ENCODE peak calls at places on chromosomes 12 and 14, in four cellular contexts. U, S, W and G are unnamed samples.

GRCh38 chr12:40942326-40942725 is 245.8 kb upstream of the PDZRN4 start:
- DNase-seq in U (no peak), S (no peak), W (no peak), G (no peak)

GRCh38 chr12:111435661-111436201 is 30.0 kb downstream of the SH2B3 start:
- DNase-seq in U (peak; percentile 33), S (no peak), W (no peak), G (no peak)

GRCh38 chr12:108299980-108300696 is 39.0 kb downstream of the CMKLR1 start:
- DNase-seq in U (no peak), S (no peak), W (no peak), G (no peak)

GRCh38 chr12:69501154-69501895 is 31.1 kb downstream of the FRS2 start:
- DNase-seq in U (no peak), S (no peak), W (no peak), G (no peak)

GRCh38 chr12:26120561-26121274 is 4.1 kb downstream of the BHLHE41 start:
- DNase-seq in U (no peak), S (no peak), W (no peak), G (no peak)

GRCh38 chr14:64478634-64479250 is 13.4 kb downstream of the AKAP5 start:
- DNase-seq in U (peak; percentile 27), S (no peak), W (no peak), G (no peak)

GRCh38 chr14:53956427-53957201 is at the start of gene BMP4:
- DNase-seq in U (peak; percentile 12), S (no peak), W (peak; percentile 91), G (peak; percentile 83)

GRCh38 chr12:3002636-3003035 is 43.4 kb downstream of the TEAD4 start:
- DNase-seq in U (no peak), S (no peak), W (peak; percentile 58), G (no peak)

GRCh38 chr14:68140801-68141200 is 321.2 kb downstream of the RAD51B start:
- DNase-seq in U (no peak), S (no peak), W (no peak), G (no peak)

GRCh38 chr14:51534623-51535022 is 117.1 kb upstream of the FRMD6 start:
- DNase-seq in U (no peak), S (no peak), W (no peak), G (no peak)

GRCh38 chr12:76310110-76310509 is 38.1 kb downstream of the BBS10 start:
- DNase-seq in U (no peak), S (no peak), W (no peak), G (no peak)

GRCh38 chr12:7948585-7949264 is 12.7 kb upstream of the SLC2A3 start:
- DNase-seq in U (no peak), S (no peak), W (no peak), G (no peak)

GRCh38 chr14:38211258-38211735 is 3.6 kb downstream of the SSTR1 start:
- DNase-seq in U (no peak), S (no peak), W (peak; percentile 24), G (no peak)

GRCh38 chr12:93776581-93777018 is 99.4 kb downstream of the CRADD start:
- DNase-seq in U (no peak), S (no peak), W (no peak), G (no peak)

GRCh38 chr14:60651936-60652673 is 2.8 kb upstream of the SIX1 start:
- DNase-seq in U (no peak), S (no peak), W (peak; percentile 70), G (no peak)

GRCh38 chr14:26427059-26427458 is 170.8 kb downstream of the NOVA1 start:
- DNase-seq in U (no peak), S (no peak), W (no peak), G (no peak)

GRCh38 chr14:91985008-91985407 is 37.5 kb upstream of the FBLN5 start:
- DNase-seq in U (no peak), S (no peak), W (no peak), G (no peak)

GRCh38 chr12:27572486-27573255 is 48.7 kb downstream of the PPFIBP1 start:
- DNase-seq in U (no peak), S (no peak), W (no peak), G (no peak)

GRCh38 chr14:97282644-97283403 is 485.6 kb downstream of the VRK1 start:
- DNase-seq in U (no peak), S (no peak), W (no peak), G (no peak)

GRCh38 chr12:22700126-22700525 is 75.2 kb downstream of the ETNK1 start:
- DNase-seq in U (no peak), S (no peak), W (no peak), G (no peak)

GRCh38 chr14:73686901-73687300 is 27.3 kb downstream of the PNMA1 start:
- DNase-seq in U (no peak), S (no peak), W (no peak), G (no peak)